ENCODE peak calls at places on chromosomes 4 and X, in five cellular contexts. Q is OCI-M1, J is T-helper 1 cell, S is NCI-H345, L is HuH-7. G is an unnamed sample.

GRCh38 chr4:155738548-155738947 is 20.3 kb upstream of the GUCY1B1 start:
- DNase-seq in Q (no peak), L (no peak), J (no peak), S (no peak), G (no peak)

GRCh38 chrX:108584617-108585211 is 145.1 kb downstream of the COL4A5 start:
- DNase-seq in L (no peak), S (no peak), Q (peak; percentile 45), J (no peak), G (no peak)

GRCh38 chrX:103063191-103063845 is 653 bp downstream of the BEX1 start:
- DNase-seq in L (peak; percentile 28), J (no peak), Q (peak; percentile 59), S (peak; percentile 43), G (peak; percentile 52)

GRCh38 chrX:14039344-14039743 is 9.7 kb upstream of the GEMIN8 start:
- DNase-seq in S (peak; percentile 54), Q (peak; percentile 68), L (peak; percentile 8), J (peak; percentile 45), G (no peak)

GRCh38 chr4:17324431-17324830 is 187.5 kb downstream of the QDPR start:
- DNase-seq in J (peak; percentile 35), S (no peak), L (peak; percentile 28), Q (peak; percentile 59), G (no peak)

GRCh38 chrX:65667503-65668355 is at the start of gene MSN:
- DNase-seq in J (peak; percentile 60), S (no peak), Q (peak; percentile 76), L (no peak), G (peak; percentile 18)

GRCh38 chr4:8641256-8641655 is 48.7 kb downstream of the CPZ start:
- DNase-seq in J (no peak), S (no peak), L (no peak), Q (no peak), G (no peak)

GRCh38 chrX:119826399-119826959 is 26.3 kb downstream of the UPF3B start:
- DNase-seq in L (peak; percentile 10), Q (peak; percentile 1), J (no peak), S (no peak), G (no peak)

GRCh38 chr4:186699881-186700397 is 23.7 kb downstream of the FAT1 start:
- DNase-seq in S (no peak), J (no peak), L (no peak), Q (no peak), G (no peak)

GRCh38 chr4:139167774-139168444 is 9.1 kb downstream of the ELF2 start:
- DNase-seq in S (no peak), J (no peak), L (no peak), Q (peak; percentile 94), G (no peak)

GRCh38 chr4:64564126-64564525 is 154.9 kb upstream of the TECRL start:
- DNase-seq in L (no peak), Q (no peak), S (no peak), J (no peak), G (no peak)

GRCh38 chr4:143270266-143270838 is 66.3 kb upstream of the GAB1 start:
- DNase-seq in S (no peak), J (no peak), L (no peak), Q (no peak), G (no peak)

GRCh38 chr4:109078724-109079123 is 223.7 kb downstream of the COL25A1 start:
- DNase-seq in S (no peak), J (no peak), L (no peak), Q (no peak), G (no peak)

GRCh38 chrX:123181515-123181914 is 2.6 kb upstream of the GRIA3 start:
- DNase-seq in S (no peak), Q (no peak), J (no peak), L (no peak), G (no peak)

GRCh38 chr4:184762100-184762499 is 28.2 kb upstream of the CENPU start:
- DNase-seq in S (no peak), J (peak; percentile 18), Q (peak; percentile 49), L (no peak), G (no peak)

GRCh38 chr4:148452970-148453369 is 10.8 kb upstream of the NR3C2 start:
- DNase-seq in L (no peak), J (no peak), S (no peak), Q (no peak), G (no peak)

GRCh38 chr4:89939994-89940393 is 45.3 kb downstream of the MMRN1 start:
- DNase-seq in Q (peak; percentile 43), S (peak; percentile 63), J (no peak), L (no peak), G (peak; percentile 27)

GRCh38 chr4:1373892-1374705 is 27.1 kb downstream of the UVSSA start:
- DNase-seq in S (no peak), L (no peak), J (no peak), Q (no peak), G (no peak)

GRCh38 chr4:5753366-5753765 is 42.4 kb downstream of the EVC start:
- DNase-seq in Q (no peak), L (no peak), J (no peak), S (no peak), G (no peak)

GRCh38 chrX:49247916-49248811 is 12.9 kb downstream of the CCDC22 start:
- DNase-seq in J (no peak), L (no peak), Q (no peak), S (peak; percentile 2), G (no peak)

GRCh38 chr4:7189475-7190277 is 2.7 kb upstream of the SORCS2 start:
- DNase-seq in Q (no peak), S (no peak), J (no peak), L (no peak), G (no peak)

GRCh38 chrX:48703642-48704481 is 7.3 kb downstream of the SUV39H1 start:
- DNase-seq in L (no peak), S (no peak), Q (no peak), J (no peak), G (no peak)

GRCh38 chr4:120085705-120086104 is 19.1 kb upstream of the MAD2L1 start:
- DNase-seq in J (no peak), L (no peak), S (no peak), Q (no peak), G (no peak)

GRCh38 chrX:47648376-47648775 is 2.0 kb downstream of the ELK1 start:
- DNase-seq in S (no peak), Q (no peak), L (no peak), J (no peak), G (no peak)

GRCh38 chrX:96621811-96622210 is 62.8 kb upstream of the DIAPH2 start:
- DNase-seq in Q (no peak), J (no peak), L (no peak), S (no peak), G (no peak)

GRCh38 chrX:39453847-39454645 is 643.7 kb downstream of the BCOR start:
- DNase-seq in J (no peak), Q (no peak), S (no peak), L (no peak), G (no peak)